ENCODE peak calls at places on chromosomes 11 and 22, in ten cellular contexts. One of them, this sample, is unnamed.

GRCh38 chr11:80136991-80137390 is 696.2 kb upstream of the TENM4 start:
- DNase-seq in H1: no peak
- DNase-seq in stomach: no peak
- DNase-seq in transverse colon: no peak
- DNase-seq in spleen: no peak
- DNase-seq in HepG2: no peak
- DNase-seq in K562: no peak
- DNase-seq in GM12891: no peak
- DNase-seq in prostate gland: no peak
- DNase-seq in breast epithelium: no peak
- DNase-seq in this sample: no peak

GRCh38 chr22:23014250-23014649 is 56.1 kb upstream of the GNAZ start:
- DNase-seq in breast epithelium: no peak
- DNase-seq in stomach: no peak
- DNase-seq in H1: no peak
- DNase-seq in transverse colon: no peak
- DNase-seq in K562: no peak
- DNase-seq in HepG2: no peak
- DNase-seq in prostate gland: no peak
- DNase-seq in GM12891: no peak
- DNase-seq in spleen: no peak
- DNase-seq in this sample: no peak

GRCh38 chr22:43173976-43174720 is 12.8 kb downstream of the TTLL12 start:
- DNase-seq in GM12891: no peak
- DNase-seq in breast epithelium: no peak
- DNase-seq in stomach: no peak
- DNase-seq in H1: no peak
- DNase-seq in K562: no peak
- DNase-seq in spleen: peak
- DNase-seq in HepG2: no peak
- DNase-seq in transverse colon: no peak
- DNase-seq in prostate gland: no peak
- DNase-seq in this sample: no peak

GRCh38 chr11:69992943-69993694 is 85.0 kb upstream of the ANO1 start:
- DNase-seq in spleen: peak
- DNase-seq in breast epithelium: no peak
- DNase-seq in prostate gland: no peak
- DNase-seq in transverse colon: peak
- DNase-seq in GM12891: no peak
- DNase-seq in HepG2: no peak
- DNase-seq in K562: no peak
- DNase-seq in H1: no peak
- DNase-seq in stomach: peak
- DNase-seq in this sample: no peak

GRCh38 chr22:42287174-42287890 is 16.9 kb upstream of the TCF20 start:
- DNase-seq in prostate gland: no peak
- DNase-seq in K562: no peak
- DNase-seq in spleen: no peak
- DNase-seq in stomach: no peak
- DNase-seq in HepG2: no peak
- DNase-seq in transverse colon: no peak
- DNase-seq in H1: no peak
- DNase-seq in breast epithelium: no peak
- DNase-seq in GM12891: no peak
- DNase-seq in this sample: no peak

GRCh38 chr11:35622070-35622469 is 3.8 kb downstream of the FJX1 start:
- DNase-seq in stomach: no peak
- DNase-seq in breast epithelium: no peak
- DNase-seq in GM12891: no peak
- DNase-seq in transverse colon: no peak
- DNase-seq in K562: no peak
- DNase-seq in H1: no peak
- DNase-seq in spleen: no peak
- DNase-seq in prostate gland: peak
- DNase-seq in HepG2: peak
- DNase-seq in this sample: no peak

GRCh38 chr11:40885257-40885947 is 574.0 kb downstream of the LRRC4C start:
- DNase-seq in K562: no peak
- DNase-seq in spleen: no peak
- DNase-seq in H1: no peak
- DNase-seq in breast epithelium: no peak
- DNase-seq in GM12891: no peak
- DNase-seq in stomach: no peak
- DNase-seq in transverse colon: no peak
- DNase-seq in HepG2: no peak
- DNase-seq in prostate gland: no peak
- DNase-seq in this sample: no peak

GRCh38 chr22:28799125-28799833 is 1.1 kb downstream of the XBP1 start:
- DNase-seq in stomach: no peak
- DNase-seq in breast epithelium: no peak
- DNase-seq in HepG2: peak
- DNase-seq in transverse colon: peak
- DNase-seq in spleen: no peak
- DNase-seq in H1: no peak
- DNase-seq in prostate gland: peak
- DNase-seq in K562: peak
- DNase-seq in GM12891: no peak
- DNase-seq in this sample: no peak

GRCh38 chr22:29426476-29426875 is 11.9 kb upstream of the RFPL1 start:
- DNase-seq in K562: no peak
- DNase-seq in stomach: no peak
- DNase-seq in spleen: no peak
- DNase-seq in prostate gland: no peak
- DNase-seq in HepG2: no peak
- DNase-seq in H1: no peak
- DNase-seq in GM12891: no peak
- DNase-seq in breast epithelium: no peak
- DNase-seq in transverse colon: no peak
- DNase-seq in this sample: no peak

GRCh38 chr11:134049303-134049702 is 19.6 kb upstream of the JAM3 start:
- DNase-seq in transverse colon: no peak
- DNase-seq in GM12891: no peak
- DNase-seq in spleen: no peak
- DNase-seq in prostate gland: no peak
- DNase-seq in HepG2: no peak
- DNase-seq in K562: no peak
- DNase-seq in H1: no peak
- DNase-seq in stomach: peak
- DNase-seq in breast epithelium: no peak
- DNase-seq in this sample: no peak

GRCh38 chr11:72576661-72577060 is 97.6 kb downstream of the PDE2A start:
- DNase-seq in transverse colon: peak
- DNase-seq in spleen: no peak
- DNase-seq in stomach: no peak
- DNase-seq in GM12891: no peak
- DNase-seq in H1: no peak
- DNase-seq in K562: no peak
- DNase-seq in prostate gland: no peak
- DNase-seq in HepG2: no peak
- DNase-seq in breast epithelium: no peak
- DNase-seq in this sample: peak

GRCh38 chr11:61910473-61911123 is 6.8 kb downstream of the RAB3IL1 start:
- DNase-seq in prostate gland: no peak
- DNase-seq in GM12891: no peak
- DNase-seq in K562: no peak
- DNase-seq in transverse colon: no peak
- DNase-seq in stomach: no peak
- DNase-seq in spleen: peak
- DNase-seq in HepG2: no peak
- DNase-seq in breast epithelium: no peak
- DNase-seq in H1: no peak
- DNase-seq in this sample: no peak

GRCh38 chr11:3134651-3135490 is 30.2 kb downstream of the OSBPL5 start:
- DNase-seq in HepG2: no peak
- DNase-seq in H1: no peak
- DNase-seq in breast epithelium: no peak
- DNase-seq in K562: no peak
- DNase-seq in prostate gland: no peak
- DNase-seq in GM12891: no peak
- DNase-seq in transverse colon: peak
- DNase-seq in spleen: peak
- DNase-seq in stomach: no peak
- DNase-seq in this sample: no peak

GRCh38 chr11:80155412-80156017 is 714.7 kb upstream of the TENM4 start:
- DNase-seq in K562: peak
- DNase-seq in H1: no peak
- DNase-seq in breast epithelium: no peak
- DNase-seq in prostate gland: no peak
- DNase-seq in transverse colon: no peak
- DNase-seq in HepG2: peak
- DNase-seq in GM12891: no peak
- DNase-seq in spleen: no peak
- DNase-seq in stomach: no peak
- DNase-seq in this sample: no peak

GRCh38 chr11:115890500-115890899 is 386.3 kb upstream of the CADM1 start:
- DNase-seq in H1: no peak
- DNase-seq in transverse colon: no peak
- DNase-seq in HepG2: no peak
- DNase-seq in K562: no peak
- DNase-seq in spleen: no peak
- DNase-seq in breast epithelium: no peak
- DNase-seq in prostate gland: no peak
- DNase-seq in stomach: no peak
- DNase-seq in GM12891: no peak
- DNase-seq in this sample: no peak

DNA sequence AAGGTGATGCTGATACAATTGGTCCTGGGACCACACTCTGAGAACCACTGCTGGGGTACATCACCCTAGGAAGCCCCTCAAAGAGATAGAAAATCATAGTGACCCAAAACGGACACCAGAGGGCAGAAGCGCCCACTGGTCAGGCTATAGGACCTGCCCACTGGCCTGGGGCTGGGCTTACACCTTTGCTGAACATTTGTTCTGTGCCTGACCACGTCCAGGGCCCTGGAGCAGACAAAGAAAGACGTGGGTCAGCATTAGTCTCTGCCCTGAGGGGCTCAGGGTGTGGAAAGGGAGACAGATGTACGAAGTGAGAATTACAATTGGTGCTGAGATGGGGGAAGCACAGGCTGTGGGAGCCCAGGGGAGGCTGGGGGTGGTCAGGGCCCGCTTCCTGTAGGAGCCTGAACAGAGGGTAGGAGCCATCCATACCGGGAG is 14.4 kb upstream of the SERPINH1 start:
- DNase-seq in spleen: no peak
- DNase-seq in stomach: peak
- DNase-seq in transverse colon: peak
- DNase-seq in breast epithelium: no peak
- DNase-seq in H1: peak
- DNase-seq in K562: peak
- DNase-seq in GM12891: no peak
- DNase-seq in prostate gland: peak
- DNase-seq in HepG2: peak
- DNase-seq in this sample: peak
- TF ChIP-seq POLR2A in spleen: no peak
- TF ChIP-seq POLR2A in stomach: no peak
- TF ChIP-seq POLR2A in transverse colon: no peak
- TF ChIP-seq POLR2A in breast epithelium: no peak
- TF ChIP-seq POLR2A in H1: no peak
- TF ChIP-seq POLR2A in K562: no peak
- TF ChIP-seq POLR2A in GM12891: no peak
- TF ChIP-seq POLR2A in prostate gland: no peak
- TF ChIP-seq POLR2A in HepG2: no peak
- TF ChIP-seq POLR2A in this sample: no peak

GRCh38 chr11:1820463-1821325 is 14.1 kb upstream of the SYT8 start:
- DNase-seq in transverse colon: no peak
- DNase-seq in prostate gland: no peak
- DNase-seq in stomach: no peak
- DNase-seq in K562: no peak
- DNase-seq in HepG2: no peak
- DNase-seq in spleen: no peak
- DNase-seq in H1: no peak
- DNase-seq in GM12891: no peak
- DNase-seq in breast epithelium: no peak
- DNase-seq in this sample: no peak
- TF ChIP-seq POLR2AphosphoS5 in transverse colon: no peak
- TF ChIP-seq POLR2AphosphoS5 in prostate gland: no peak
- TF ChIP-seq POLR2AphosphoS5 in stomach: no peak
- TF ChIP-seq POLR2AphosphoS5 in K562: no peak
- TF ChIP-seq POLR2AphosphoS5 in HepG2: no peak
- TF ChIP-seq POLR2AphosphoS5 in spleen: no peak
- TF ChIP-seq POLR2AphosphoS5 in H1: no peak
- TF ChIP-seq POLR2AphosphoS5 in GM12891: no peak
- TF ChIP-seq POLR2AphosphoS5 in breast epithelium: no peak
- TF ChIP-seq POLR2AphosphoS5 in this sample: no peak

DNA sequence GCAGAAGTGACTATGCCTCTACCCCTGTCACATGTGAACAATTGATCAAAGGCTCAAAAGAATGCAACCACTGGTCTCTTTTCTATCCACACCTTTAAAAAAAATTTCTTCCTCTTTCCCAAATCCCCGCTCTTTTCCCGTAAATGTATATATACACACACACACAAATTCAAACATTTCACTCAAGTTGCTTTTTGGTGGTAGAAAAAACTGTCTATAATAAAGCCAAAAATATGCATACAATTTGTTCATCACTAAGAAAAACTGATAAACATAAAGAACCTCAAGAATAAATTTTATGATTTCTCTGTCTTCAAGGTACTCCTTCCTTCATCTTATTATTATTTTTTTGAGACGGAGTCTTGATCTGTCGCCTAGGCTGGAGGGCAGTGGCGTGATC is 5.6 kb downstream of the SMC1B start:
- DNase-seq in GM12891: no peak
- DNase-seq in transverse colon: no peak
- DNase-seq in breast epithelium: no peak
- DNase-seq in prostate gland: no peak
- DNase-seq in stomach: no peak
- DNase-seq in K562: no peak
- DNase-seq in HepG2: no peak
- DNase-seq in spleen: no peak
- DNase-seq in H1: no peak
- DNase-seq in this sample: no peak
- TF ChIP-seq POLR2A in GM12891: no peak
- TF ChIP-seq POLR2A in transverse colon: no peak
- TF ChIP-seq POLR2A in breast epithelium: no peak
- TF ChIP-seq POLR2A in prostate gland: no peak
- TF ChIP-seq POLR2A in stomach: no peak
- TF ChIP-seq POLR2A in K562: no peak
- TF ChIP-seq POLR2A in HepG2: no peak
- TF ChIP-seq POLR2A in spleen: no peak
- TF ChIP-seq POLR2A in H1: no peak
- TF ChIP-seq POLR2A in this sample: no peak

DNA sequence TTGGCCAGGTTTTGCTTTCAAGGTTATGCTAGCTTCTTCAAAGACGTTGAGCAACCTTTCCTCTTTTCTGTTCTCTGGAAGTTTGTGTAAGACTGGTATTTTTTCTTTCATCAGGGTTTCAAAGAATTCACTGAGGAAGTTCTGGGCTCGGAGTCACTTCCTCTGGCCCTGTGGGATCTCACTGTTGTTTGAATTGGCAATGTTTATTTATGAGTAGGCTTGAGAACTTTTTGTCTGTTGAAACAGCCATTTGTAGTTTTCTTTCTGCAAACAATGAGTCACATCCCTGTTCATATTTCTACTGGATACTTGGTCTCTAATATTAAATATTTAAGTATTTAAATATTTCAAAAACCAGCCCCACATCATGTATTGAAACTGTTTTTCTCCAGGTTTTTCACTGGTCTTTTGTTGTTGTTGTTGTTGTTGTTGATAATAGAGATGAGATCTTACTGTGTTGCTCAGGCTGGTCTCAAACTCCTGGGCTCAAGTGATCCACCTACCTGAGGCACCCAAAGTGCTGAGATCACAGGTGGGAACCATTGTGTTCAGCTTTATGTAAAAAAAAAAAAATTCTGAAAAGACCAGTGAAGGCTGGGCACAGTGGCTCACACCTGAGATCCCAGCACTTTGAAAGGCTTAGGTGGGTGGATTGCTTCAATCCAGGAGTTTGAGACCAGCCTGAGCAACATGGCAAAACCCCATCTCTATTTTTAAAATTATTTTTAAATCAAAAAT is 26.9 kb downstream of the SUSD2 start:
- DNase-seq in HepG2: peak
- DNase-seq in stomach: peak
- DNase-seq in GM12891: no peak
- DNase-seq in breast epithelium: no peak
- DNase-seq in transverse colon: no peak
- DNase-seq in spleen: no peak
- DNase-seq in K562: no peak
- DNase-seq in prostate gland: peak
- DNase-seq in H1: no peak
- DNase-seq in this sample: no peak
- TF ChIP-seq POLR2AphosphoS5 in HepG2: no peak
- TF ChIP-seq POLR2AphosphoS5 in stomach: peak
- TF ChIP-seq POLR2AphosphoS5 in GM12891: no peak
- TF ChIP-seq POLR2AphosphoS5 in breast epithelium: peak
- TF ChIP-seq POLR2AphosphoS5 in transverse colon: peak
- TF ChIP-seq POLR2AphosphoS5 in spleen: no peak
- TF ChIP-seq POLR2AphosphoS5 in K562: no peak
- TF ChIP-seq POLR2AphosphoS5 in prostate gland: peak
- TF ChIP-seq POLR2AphosphoS5 in H1: no peak
- TF ChIP-seq POLR2AphosphoS5 in this sample: no peak